ENCODE peak calls at places on chromosomes 4 and X, in eight cellular contexts. Y is GM12865, M is nephron progenitor cell, W is T follicular helper cell, L is uterus, O is fibroblast of gingiva, P is A549, A is NCI-H1436 treated with DMSO at 0.1 percent for 48 hours. Q is an unnamed sample.

GRCh38 chr4:147933316-147933715 is 201.4 kb downstream of the ARHGAP10 start:
- DNase-seq in A (no peak), Y (no peak), W (no peak), P (no peak), L (no peak), M (no peak), O (peak; percentile 21), Q (no peak)

GRCh38 chr4:921830-922331 is 10.2 kb downstream of the GAK start:
- DNase-seq in A (no peak), M (no peak), W (no peak), Y (peak; percentile 93), P (no peak), O (no peak), L (peak; percentile 8), Q (no peak)

GRCh38 chrX:39709364-39709763 is 388.4 kb downstream of the BCOR start:
- DNase-seq in O (no peak), P (no peak), Y (no peak), M (no peak), L (no peak), W (no peak), A (no peak), Q (no peak)

GRCh38 chr4:142091085-142091513 is 454.7 kb downstream of the IL15 start:
- DNase-seq in L (no peak), M (no peak), P (peak; percentile 16), Y (no peak), W (no peak), A (no peak), O (peak; percentile 99), Q (no peak)

GRCh38 chrX:139559383-139560042 is 29.0 kb downstream of the F9 start:
- DNase-seq in P (peak; percentile 2), L (no peak), A (no peak), W (no peak), O (peak; percentile 43), Y (peak; percentile 70), M (peak; percentile 21), Q (peak; percentile 33)

GRCh38 chr4:87037921-87038320 is 103.1 kb downstream of the AFF1 start:
- DNase-seq in W (no peak), Y (no peak), M (no peak), L (no peak), P (no peak), A (no peak), O (no peak), Q (no peak)

GRCh38 chr4:121690001-121690400 is 6.8 kb downstream of the ANXA5 start:
- DNase-seq in L (no peak), A (no peak), M (no peak), W (no peak), P (no peak), O (no peak), Y (peak; percentile 25), Q (no peak)

GRCh38 chr4:122930877-122931276 is 8.5 kb upstream of the NUDT6 start:
- DNase-seq in P (no peak), Y (no peak), M (no peak), O (no peak), W (no peak), L (no peak), A (no peak), Q (no peak)

GRCh38 chr4:178037459-178038214 is 595.4 kb upstream of the AGA start:
- DNase-seq in L (no peak), W (no peak), A (no peak), Y (no peak), O (no peak), P (no peak), M (no peak), Q (no peak)